ENCODE peak calls at places on chromosomes 13 and 19, in four cellular contexts. One of them, this sample, is unnamed. For H3K27me3, the result is how much of the 10 kb centered on the place peaks cover.

GRCh38 chr19:4401482-4402170 is 814 bp upstream of the CHAF1A start:
- DNase-seq in heart left ventricle: no peak
- DNase-seq in tibial artery: no peak
- DNase-seq in upper lobe of right lung: no peak
- DNase-seq in this sample: no peak

GRCh38 chr13:46176756-46177155 is 5.2 kb downstream of the LCP1 start:
- DNase-seq in heart left ventricle: no peak
- DNase-seq in upper lobe of right lung: no peak
- DNase-seq in tibial artery: no peak
- DNase-seq in this sample: no peak

GRCh38 chr13:113548778-113549621 is 35.6 kb upstream of the TFDP1 start:
- DNase-seq in heart left ventricle: no peak
- DNase-seq in upper lobe of right lung: peak
- DNase-seq in tibial artery: peak
- DNase-seq in this sample: no peak

GRCh38 chr19:21352830-21353229 is 6.0 kb upstream of the ZNF738 start:
- DNase-seq in tibial artery: no peak
- DNase-seq in heart left ventricle: no peak
- DNase-seq in upper lobe of right lung: no peak
- DNase-seq in this sample: no peak

GRCh38 chr13:34942732-34943674 is 933 bp downstream of the NBEA start:
- DNase-seq in tibial artery: peak
- DNase-seq in heart left ventricle: peak
- DNase-seq in upper lobe of right lung: peak
- DNase-seq in this sample: no peak

GRCh38 chr13:91659583-91660415 is 261.4 kb downstream of the GPC5 start:
- DNase-seq in heart left ventricle: no peak
- DNase-seq in upper lobe of right lung: no peak
- DNase-seq in tibial artery: no peak
- DNase-seq in this sample: no peak

GRCh38 chr19:32878988-32879387 is 9.4 kb upstream of the SLC7A9 start:
- DNase-seq in heart left ventricle: no peak
- DNase-seq in upper lobe of right lung: peak
- DNase-seq in tibial artery: no peak
- DNase-seq in this sample: no peak

GRCh38 chr19:46704379-46705076 is 12.4 kb downstream of the PRKD2 start:
- DNase-seq in tibial artery: peak
- DNase-seq in heart left ventricle: peak
- DNase-seq in upper lobe of right lung: peak
- DNase-seq in this sample: no peak

GRCh38 chr13:106630650-106631049 is 62.7 kb upstream of the ARGLU1 start:
- DNase-seq in heart left ventricle: no peak
- DNase-seq in upper lobe of right lung: no peak
- DNase-seq in tibial artery: no peak
- DNase-seq in this sample: no peak

GRCh38 chr19:58575183-58576041 is 2.3 kb upstream of the MZF1 start:
- DNase-seq in heart left ventricle: peak
- DNase-seq in tibial artery: peak
- DNase-seq in upper lobe of right lung: peak
- DNase-seq in this sample: no peak

GRCh38 chr19:49593233-49594113 is 2.5 kb downstream of the PRR12 start:
- DNase-seq in heart left ventricle: peak
- DNase-seq in tibial artery: peak
- DNase-seq in upper lobe of right lung: peak
- DNase-seq in this sample: peak
- H3K4me3 ChIP-seq in heart left ventricle: peak
- H3K4me3 ChIP-seq in tibial artery: peak
- H3K4me3 ChIP-seq in upper lobe of right lung: peak
- H3K4me3 ChIP-seq in this sample: peak

GRCh38 chr19:51477343-51477742 is 996 bp upstream of the CEACAM18 start:
- DNase-seq in heart left ventricle: no peak
- DNase-seq in upper lobe of right lung: no peak
- DNase-seq in tibial artery: no peak
- DNase-seq in this sample: no peak
- H3K27me3 ChIP-seq in heart left ventricle: under half
- H3K27me3 ChIP-seq in upper lobe of right lung: under half
- H3K27me3 ChIP-seq in tibial artery: under half
- H3K27me3 ChIP-seq in this sample: under half

GRCh38 chr13:101417043-101417406 is 717 bp upstream of the NALCN start:
- DNase-seq in upper lobe of right lung: no peak
- DNase-seq in heart left ventricle: no peak
- DNase-seq in tibial artery: no peak
- DNase-seq in this sample: no peak

GRCh38 chr13:101416181-101417042 is at the start of gene NALCN:
- DNase-seq in upper lobe of right lung: no peak
- DNase-seq in heart left ventricle: peak
- DNase-seq in tibial artery: peak
- DNase-seq in this sample: no peak

GRCh38 chr13:101417501-101417900 is 1.2 kb upstream of the NALCN start:
- DNase-seq in heart left ventricle: no peak
- DNase-seq in upper lobe of right lung: no peak
- DNase-seq in tibial artery: no peak
- DNase-seq in this sample: no peak

GRCh38 chr13:101412076-101412475 is 4.2 kb downstream of the NALCN start:
- DNase-seq in heart left ventricle: no peak
- DNase-seq in tibial artery: no peak
- DNase-seq in upper lobe of right lung: no peak
- DNase-seq in this sample: no peak

DNA sequence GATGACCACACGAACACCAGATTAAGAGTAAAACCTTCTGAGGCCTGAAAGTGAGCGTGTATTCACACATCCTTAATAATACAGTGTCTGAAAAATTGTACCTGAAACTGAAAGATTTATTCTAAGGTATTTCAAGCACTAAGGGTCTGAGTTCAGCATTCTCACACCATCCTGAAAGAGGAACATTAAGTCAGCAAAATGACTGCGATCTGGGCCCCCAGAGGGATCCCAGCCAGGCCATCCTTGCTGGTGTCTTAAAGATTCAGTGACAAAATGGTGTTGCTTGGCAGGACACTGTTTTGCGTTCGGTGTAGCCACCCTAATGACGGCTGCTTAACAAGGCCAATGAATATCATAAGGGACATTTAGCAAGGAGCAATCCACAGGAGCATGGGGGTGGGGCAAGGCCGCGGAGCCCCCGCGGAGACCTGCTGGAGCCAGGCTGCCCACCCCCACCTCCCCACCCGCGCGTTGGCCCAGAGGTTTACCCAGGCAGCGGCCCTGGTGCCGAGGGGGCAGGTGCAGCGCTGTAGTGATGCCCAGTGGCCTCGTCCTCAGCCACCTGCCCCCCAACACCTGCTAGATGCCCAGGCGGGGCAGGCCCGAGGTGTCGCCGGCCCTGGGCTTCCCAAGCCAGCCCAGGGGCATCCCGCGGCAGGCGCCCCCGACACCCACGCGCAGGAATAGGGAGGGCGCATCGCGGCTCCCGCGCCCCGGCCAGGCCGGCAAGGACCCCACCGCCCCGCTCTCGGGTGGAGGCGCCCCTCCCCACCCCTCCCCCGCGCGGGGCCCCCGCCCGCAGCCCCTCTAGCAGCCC is 742 bp downstream of the NALCN start:
- DNase-seq in upper lobe of right lung: no peak
- DNase-seq in heart left ventricle: peak
- DNase-seq in tibial artery: no peak
- DNase-seq in this sample: no peak
- H3K4me3 ChIP-seq in upper lobe of right lung: peak
- H3K4me3 ChIP-seq in heart left ventricle: peak
- H3K4me3 ChIP-seq in tibial artery: peak
- H3K4me3 ChIP-seq in this sample: peak

DNA sequence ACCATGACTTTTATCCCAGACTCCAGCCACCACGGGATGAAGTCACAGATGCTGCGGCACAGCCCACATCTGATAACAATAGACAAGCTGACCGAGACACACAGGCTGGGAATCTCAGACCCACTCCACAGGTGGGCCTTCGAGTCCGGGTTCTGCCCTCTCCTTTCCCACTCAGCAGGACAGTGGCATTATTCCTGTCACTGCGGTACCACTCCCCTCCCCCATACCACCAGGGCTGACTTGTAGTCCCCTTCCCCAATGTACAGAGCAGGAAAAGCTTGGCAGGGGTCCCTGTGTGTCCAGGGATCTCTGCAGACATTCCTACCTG is 179 bp upstream of the AMER2 start:
- DNase-seq in tibial artery: no peak
- DNase-seq in upper lobe of right lung: no peak
- DNase-seq in heart left ventricle: no peak
- DNase-seq in this sample: no peak
- H3K27me3 ChIP-seq in tibial artery: under half
- H3K27me3 ChIP-seq in upper lobe of right lung: half or more
- H3K27me3 ChIP-seq in heart left ventricle: under half
- H3K27me3 ChIP-seq in this sample: under half